ENCODE peak calls at places on chromosomes 5 and 9, in five cellular contexts. C is HepG2, S is K562, F is H1, R is endothelial cell of umbilical vein. Z is an unnamed sample. For H3K9me3, the result is how much of the 10 kb centered on the place peaks cover.

GRCh38 chr5:147822686-147823491 is 8.6 kb downstream of the SPINK1 start:
- DNase-seq in S (peak), F (no peak), R (peak), C (peak), Z (peak)

GRCh38 chr9:16475257-16475656 is 395.2 kb downstream of the BNC2 start:
- DNase-seq in S (no peak), F (no peak), R (no peak), C (no peak), Z (no peak)

GRCh38 chr5:95191330-95191729 is 93.6 kb downstream of the MCTP1 start:
- DNase-seq in C (no peak), F (no peak), S (no peak), R (peak), Z (no peak)

GRCh38 chr9:134641173-134641985 is at the start of gene COL5A1:
- DNase-seq in F (peak), R (peak), C (no peak), S (peak), Z (peak)

GRCh38 chr9:121529237-121529987 is 29.8 kb upstream of the GGTA1 start:
- DNase-seq in C (no peak), S (no peak), F (no peak), R (peak), Z (no peak)

GRCh38 chr5:142063878-142064331 is 44.7 kb upstream of the NDFIP1 start:
- DNase-seq in S (no peak), F (peak), R (peak), C (peak), Z (no peak)

GRCh38 chr5:71865202-71865601 is 146.1 kb downstream of the CARTPT start:
- DNase-seq in R (peak), S (no peak), C (no peak), F (no peak), Z (no peak)

GRCh38 chr5:166834246-166834645 is 1457.2 kb upstream of the WWC1 start:
- DNase-seq in S (no peak), C (no peak), F (no peak), R (no peak), Z (no peak)

GRCh38 chr9:91033802-91034201 is 232.2 kb downstream of the SYK start:
- DNase-seq in C (peak), F (peak), S (peak), R (no peak), Z (peak)

GRCh38 chr5:101306391-101307137 is 403.5 kb upstream of the ST8SIA4 start:
- DNase-seq in F (no peak), C (no peak), R (no peak), S (no peak), Z (no peak)

GRCh38 chr5:122182491-122182921 is 53.2 kb downstream of the ZNF474 start:
- DNase-seq in S (no peak), C (no peak), R (peak), F (no peak), Z (no peak)

GRCh38 chr5:27472000-27472763 is 433.8 kb upstream of the CDH9 start:
- DNase-seq in S (peak), R (no peak), C (peak), F (peak), Z (peak)

GRCh38 chr9:127131871-127132270 is 9.4 kb upstream of the ANGPTL2 start:
- DNase-seq in F (no peak), C (no peak), R (no peak), S (no peak), Z (no peak)

GRCh38 chr9:23324511-23324910 is 501.5 kb downstream of the ELAVL2 start:
- DNase-seq in C (no peak), R (no peak), F (no peak), S (no peak), Z (no peak)

GRCh38 chr9:116196806-116197205 is 43.2 kb downstream of the PAPPA start:
- DNase-seq in S (no peak), C (no peak), R (no peak), F (no peak), Z (no peak)

GRCh38 chr9:94973491-94973941 is 247.0 kb downstream of the AOPEP start:
- DNase-seq in C (no peak), F (no peak), R (peak), S (no peak), Z (no peak)

GRCh38 chr5:124981901-124982300 is 235.5 kb upstream of the ZNF608 start:
- DNase-seq in S (no peak), R (no peak), F (no peak), C (peak), Z (no peak)

GRCh38 chr9:120913673-120914266 is 12.8 kb downstream of the TRAF1 start:
- DNase-seq in C (no peak), R (no peak), F (peak), S (peak), Z (no peak)

GRCh38 chr5:170633235-170634041 is 129.6 kb downstream of the KCNIP1 start:
- DNase-seq in C (peak), F (no peak), R (peak), S (peak), Z (peak)

GRCh38 chr9:35746583-35746982 is 2.4 kb downstream of the GBA2 start:
- DNase-seq in C (peak), R (peak), F (no peak), S (no peak), Z (no peak)

GRCh38 chr9:38713426-38713825 is 6.5 kb downstream of the FAM240B start:
- DNase-seq in S (no peak), R (no peak), C (no peak), F (no peak), Z (peak)

GRCh38 chr9:87884578-87885459 is 2.1 kb downstream of the SPATA31E1 start:
- DNase-seq in C (no peak), S (no peak), R (no peak), F (peak), Z (no peak)

GRCh38 chr9:89422151-89422918 is 75.6 kb downstream of the SEMA4D start:
- DNase-seq in F (no peak), C (no peak), R (no peak), S (no peak), Z (no peak)

GRCh38 chr5:64637144-64637543 is 53.2 kb upstream of the SHISAL2B start:
- DNase-seq in C (no peak), F (no peak), R (no peak), S (no peak), Z (no peak)

GRCh38 chr9:89522261-89522978 is 24.5 kb upstream of the SEMA4D start:
- DNase-seq in R (peak), S (no peak), C (no peak), F (no peak), Z (no peak)

GRCh38 chr9:125536184-125537152 is 170.5 kb downstream of the MAPKAP1 start:
- DNase-seq in R (no peak), C (no peak), S (no peak), F (no peak), Z (no peak)

GRCh38 chr5:59416441-59416840 is 477.1 kb downstream of the PDE4D start:
- DNase-seq in S (no peak), C (peak), F (no peak), R (no peak), Z (peak)

GRCh38 chr5:170434953-170435605 is 45.9 kb upstream of the KCNMB1 start:
- DNase-seq in F (peak), S (peak), R (peak), C (peak), Z (peak)

GRCh38 chr9:126292736-126293521 is 33.7 kb upstream of the MVB12B start:
- DNase-seq in F (no peak), S (no peak), R (no peak), C (no peak), Z (no peak)

GRCh38 chr9:77764894-77765780 is 117.0 kb upstream of the GNA14 start:
- DNase-seq in C (peak), F (no peak), R (peak), S (no peak), Z (no peak)

GRCh38 chr9:34417734-34418133 is 40.6 kb downstream of the FAM219A start:
- DNase-seq in F (no peak), R (no peak), S (no peak), C (no peak), Z (no peak)

GRCh38 chr5:160021818-160022446 is 13.0 kb downstream of the TTC1 start:
- DNase-seq in R (peak), F (peak), C (peak), S (peak), Z (peak)
- TF ChIP-seq JUN in R (no peak), F (no peak), C (no peak), S (no peak), Z (no peak)

GRCh38 chr5:119217183-119217582 is 138.6 kb upstream of the TNFAIP8 start:
- DNase-seq in F (no peak), S (no peak), C (no peak), R (no peak), Z (no peak)

GRCh38 chr5:119207105-119207504 is 136.2 kb downstream of the DMXL1 start:
- DNase-seq in R (no peak), F (no peak), S (no peak), C (no peak), Z (no peak)

GRCh38 chr5:119212026-119212425 is 141.1 kb downstream of the DMXL1 start:
- DNase-seq in S (no peak), R (no peak), C (no peak), F (no peak), Z (no peak)

DNA sequence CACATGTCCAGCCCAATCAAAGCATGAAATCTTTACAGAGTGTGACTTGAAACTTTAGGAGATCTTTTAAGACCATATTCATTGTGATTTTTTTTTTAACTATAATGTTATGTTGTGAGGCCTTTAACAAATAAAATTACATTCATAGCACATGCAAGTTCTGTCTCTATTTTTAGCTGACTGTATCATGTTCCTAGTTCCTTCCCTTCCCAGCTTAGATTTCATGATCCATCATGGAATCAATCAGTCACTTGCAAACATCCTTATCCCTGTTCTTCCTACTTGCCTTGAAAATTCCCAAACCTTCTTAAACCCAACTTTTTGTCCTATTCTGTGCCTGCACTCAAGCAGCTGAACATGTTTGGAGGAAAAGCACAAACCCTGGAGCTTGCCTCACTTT is 141.8 kb downstream of the DMXL1 start:
- DNase-seq in S (no peak), C (no peak), F (no peak), R (no peak), Z (no peak)
- H3K9me3 ChIP-seq in S (under half), C (under half), F (under half), R (under half), Z (under half)

GRCh38 chr9:128723352-128723865 is 518 bp downstream of the ZDHHC12 start:
- DNase-seq in R (no peak), S (peak), C (no peak), F (peak), Z (peak)
- TF ChIP-seq JUN in R (no peak), S (no peak), C (no peak), F (no peak), Z (no peak)

GRCh38 chr5:98179791-98180755 is 593.4 kb upstream of the RGMB start:
- DNase-seq in R (no peak), S (no peak), F (no peak), C (no peak), Z (no peak)
- H3K9me3 ChIP-seq in R (under half), S (under half), F (under half), C (under half), Z (under half)

GRCh38 chr5:158174918-158175663 is 316.1 kb upstream of the CLINT1 start:
- DNase-seq in F (peak), C (peak), R (peak), S (peak), Z (peak)
- TF ChIP-seq JUN in F (no peak), C (no peak), R (no peak), S (no peak), Z (no peak)

GRCh38 chr5:87499478-87500410 is 87.0 kb upstream of the CCNH start:
- DNase-seq in C (no peak), S (no peak), F (peak), R (no peak), Z (no peak)
- H3K9me3 ChIP-seq in C (under half), S (under half), F (under half), R (under half), Z (under half)

Z was measured in A549.